ENCODE peak calls at places on chromosomes 16 and 17, in six cellular contexts. K is brain microvascular endothelial cell, V is breast epithelium, H is RWPE1, F is tibial nerve, C is AG04450. X is an unnamed sample.

GRCh38 chr16:3740186-3740585 is 22.9 kb upstream of the TRAP1 start:
- DNase-seq in K (no peak), V (peak), F (no peak), H (no peak), C (no peak), X (no peak)

GRCh38 chr17:8487130-8487645 is 51.5 kb downstream of the NDEL1 start:
- DNase-seq in F (no peak), H (no peak), V (no peak), C (no peak), K (no peak), X (no peak)

GRCh38 chr17:61366715-61367413 is 32.8 kb upstream of the TBX2 start:
- DNase-seq in V (no peak), C (no peak), K (no peak), H (no peak), F (no peak), X (no peak)

GRCh38 chr16:66414891-66415290 is 12.2 kb upstream of the BEAN1 start:
- DNase-seq in K (peak), H (no peak), C (no peak), V (no peak), F (no peak), X (no peak)

GRCh38 chr16:89573826-89574680 is 1.5 kb upstream of the CPNE7 start:
- DNase-seq in H (no peak), C (no peak), V (no peak), K (no peak), F (no peak), X (no peak)

GRCh38 chr17:58956997-58957724 is 149.5 kb downstream of the TRIM37 start:
- DNase-seq in K (peak), H (peak), V (no peak), F (no peak), C (no peak), X (no peak)

GRCh38 chr17:19341641-19342610 is 20.6 kb downstream of the B9D1 start:
- DNase-seq in F (no peak), C (no peak), H (no peak), V (peak), K (no peak), X (no peak)

GRCh38 chr16:77172964-77173363 is 18.0 kb upstream of the MON1B start:
- DNase-seq in H (no peak), C (no peak), V (no peak), F (no peak), K (no peak), X (no peak)

GRCh38 chr16:59090501-59090900 is 356.4 kb upstream of the GOT2 start:
- DNase-seq in H (no peak), V (no peak), F (no peak), K (no peak), C (no peak), X (no peak)

GRCh38 chr17:76009969-76010661 is 9.5 kb downstream of the CDK3 start:
- DNase-seq in C (no peak), H (no peak), K (no peak), F (no peak), V (no peak), X (no peak)

GRCh38 chr16:77539336-77539735 is 104.5 kb upstream of the ADAMTS18 start:
- DNase-seq in K (no peak), C (no peak), F (no peak), H (no peak), V (no peak), X (no peak)

GRCh38 chr16:68972008-68972407 is 128.7 kb downstream of the TANGO6 start:
- DNase-seq in F (no peak), K (no peak), V (no peak), H (no peak), C (no peak), X (no peak)

GRCh38 chr16:71383054-71383773 is 24.7 kb downstream of the CALB2 start:
- DNase-seq in F (no peak), K (peak), C (no peak), H (no peak), V (no peak), X (no peak)
- H3K27ac ChIP-seq in F (no peak), K (no peak), C (no peak), H (no peak), V (peak), X (no peak)

GRCh38 chr17:55495239-55495638 is 16.0 kb downstream of the SMIM36 start:
- DNase-seq in H (no peak), F (no peak), V (no peak), C (no peak), K (no peak), X (no peak)

GRCh38 chr17:55492951-55493350 is 18.3 kb downstream of the SMIM36 start:
- DNase-seq in H (no peak), F (no peak), V (no peak), C (no peak), K (no peak), X (no peak)

GRCh38 chr17:55500103-55500502 is 11.1 kb downstream of the SMIM36 start:
- DNase-seq in C (no peak), V (no peak), F (no peak), K (no peak), H (no peak), X (no peak)

GRCh38 chr17:55496094-55496881 is 15.0 kb downstream of the SMIM36 start:
- DNase-seq in K (peak), F (peak), C (peak), V (no peak), H (peak), X (no peak)
- H3K27ac ChIP-seq in K (no peak), F (no peak), C (no peak), V (no peak), H (no peak), X (no peak)

DNA sequence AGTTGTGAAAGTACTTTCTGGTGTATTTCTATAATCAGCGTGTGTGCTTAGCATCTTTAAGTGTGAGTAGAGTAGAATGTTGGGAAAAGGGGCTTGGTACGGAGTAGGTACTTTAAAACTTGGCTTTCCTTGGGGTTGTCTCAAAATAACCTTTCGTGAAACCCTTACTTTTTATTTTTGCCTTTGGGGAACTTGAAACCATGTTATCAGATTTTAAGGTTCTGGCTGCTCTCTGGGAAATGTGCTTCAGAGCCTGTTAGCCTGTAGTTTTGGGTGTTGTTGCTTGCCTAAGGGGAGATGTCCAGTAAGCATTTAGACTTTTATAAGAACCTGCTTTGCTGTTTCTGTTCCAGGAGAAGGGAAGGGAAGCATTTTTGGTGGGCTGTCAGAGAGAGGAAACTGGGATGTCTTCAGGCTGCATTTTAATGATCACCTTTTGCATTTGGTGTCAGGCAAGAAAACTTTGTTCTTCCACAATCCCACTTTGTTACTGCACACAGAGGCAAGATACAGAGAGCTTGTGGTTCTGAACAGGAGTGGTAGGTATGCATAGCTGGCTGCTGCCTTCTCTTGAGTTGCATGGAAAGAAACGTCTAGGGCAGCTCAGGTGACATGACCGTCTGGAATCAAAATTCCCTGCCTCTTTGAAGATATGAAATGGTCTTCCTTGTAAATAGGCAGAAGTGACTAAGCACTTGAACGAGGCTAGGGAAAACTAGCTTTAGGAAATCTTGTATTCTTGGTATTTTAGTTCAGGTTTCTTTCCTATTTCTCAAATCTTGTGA is 1.6 kb downstream of the RABEP1 start:
- DNase-seq in H (no peak), K (no peak), F (no peak), C (no peak), V (no peak), X (no peak)
- H3K27ac ChIP-seq in H (no peak), K (no peak), F (peak), C (no peak), V (peak), X (no peak)

DNA sequence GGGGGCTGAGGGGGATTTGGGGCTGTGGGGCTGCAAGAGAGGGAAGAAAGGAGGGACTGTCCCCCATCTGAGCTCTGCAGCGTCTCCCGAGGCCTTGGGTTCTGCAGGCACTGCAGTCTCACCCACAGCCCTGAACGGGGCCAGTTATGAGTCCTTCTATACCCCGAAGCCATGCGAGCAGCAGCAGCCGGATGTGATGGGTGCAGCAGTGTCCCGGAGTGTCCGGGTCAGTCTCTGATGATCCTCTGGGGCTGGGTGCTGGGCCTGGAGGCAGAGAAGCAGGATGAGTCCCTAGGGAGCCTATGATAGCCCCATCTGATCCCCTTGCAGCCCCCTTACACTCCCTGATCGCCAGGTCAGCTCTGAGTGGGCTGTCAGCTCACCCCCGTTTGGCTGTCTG is 41.5 kb downstream of the CPNE2 start:
- DNase-seq in H (no peak), V (no peak), C (no peak), F (no peak), K (no peak), X (no peak)
- H3K27ac ChIP-seq in H (peak), V (no peak), C (no peak), F (peak), K (no peak), X (peak)

GRCh38 chr16:56911771-56912541 is 20.0 kb upstream of the HERPUD1 start:
- DNase-seq in C (no peak), H (no peak), K (peak), V (no peak), F (peak), X (no peak)

GRCh38 chr16:56916571-56917403 is 15.2 kb upstream of the HERPUD1 start:
- DNase-seq in H (no peak), K (no peak), F (no peak), V (no peak), C (no peak), X (no peak)

GRCh38 chr16:56912746-56913703 is 18.9 kb upstream of the HERPUD1 start:
- DNase-seq in V (no peak), F (peak), H (peak), C (no peak), K (peak), X (no peak)

GRCh38 chr16:56915311-56916105 is 16.4 kb upstream of the HERPUD1 start:
- DNase-seq in C (no peak), H (no peak), F (peak), K (peak), V (no peak), X (no peak)

GRCh38 chr16:56914896-56915295 is 17.0 kb upstream of the HERPUD1 start:
- DNase-seq in F (no peak), C (no peak), H (no peak), K (no peak), V (no peak), X (no peak)
- H3K27ac ChIP-seq in F (peak), C (no peak), H (no peak), K (peak), V (peak), X (peak)

DNA sequence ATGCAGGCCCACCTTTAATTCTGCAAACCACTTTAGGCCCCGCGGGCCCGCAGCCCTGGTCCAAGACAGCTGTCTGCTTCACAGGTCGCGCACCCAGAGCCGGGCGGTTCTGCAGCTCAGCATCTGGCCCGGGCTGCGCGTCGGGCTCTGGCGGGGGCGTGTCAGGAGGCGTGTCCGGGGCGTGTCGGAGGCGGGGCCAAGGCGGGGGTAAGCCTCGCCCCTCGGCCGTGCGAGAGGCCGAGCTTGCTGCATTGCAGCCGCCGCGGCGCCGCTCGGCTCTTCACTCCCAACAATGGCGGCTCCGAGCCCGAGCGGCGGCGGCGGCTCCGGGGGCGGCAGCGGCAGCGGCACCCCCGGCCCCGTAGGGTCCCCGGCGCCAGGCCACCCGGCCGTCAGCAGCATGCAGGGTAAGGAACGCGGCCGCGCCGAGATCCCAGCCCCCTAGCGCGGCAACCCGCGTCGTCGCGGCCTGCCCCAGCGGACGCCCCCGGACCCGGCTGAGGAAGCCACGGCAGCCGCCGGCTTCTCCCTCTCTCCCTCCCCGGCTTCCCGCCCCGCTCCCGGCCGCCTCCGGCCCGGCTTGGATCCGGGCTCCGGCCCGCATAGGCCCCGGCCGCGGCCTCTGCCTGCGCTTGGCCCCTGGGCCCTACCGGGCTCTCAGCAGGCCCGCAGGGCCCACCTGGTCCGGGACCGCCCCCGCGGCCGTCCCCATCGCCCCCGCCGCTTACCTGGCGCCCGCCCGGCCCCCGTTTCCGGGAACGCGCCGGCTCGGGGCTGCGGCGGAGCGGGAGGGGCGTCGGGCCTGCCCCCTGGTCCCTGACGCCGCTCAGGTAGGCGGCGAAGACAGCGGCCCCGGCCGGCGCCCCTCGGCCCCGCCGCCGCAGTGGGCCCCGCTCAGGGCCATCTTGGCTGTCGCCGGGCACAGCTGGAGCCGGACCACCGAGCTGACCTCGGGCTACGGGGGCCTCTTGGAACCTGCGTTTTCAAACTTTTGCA is at the start of gene MAP2K4:
- DNase-seq in H (peak), K (peak), F (peak), V (peak), C (peak), X (peak)
- H3K27ac ChIP-seq in H (peak), K (peak), F (peak), V (peak), C (no peak), X (peak)

DNA sequence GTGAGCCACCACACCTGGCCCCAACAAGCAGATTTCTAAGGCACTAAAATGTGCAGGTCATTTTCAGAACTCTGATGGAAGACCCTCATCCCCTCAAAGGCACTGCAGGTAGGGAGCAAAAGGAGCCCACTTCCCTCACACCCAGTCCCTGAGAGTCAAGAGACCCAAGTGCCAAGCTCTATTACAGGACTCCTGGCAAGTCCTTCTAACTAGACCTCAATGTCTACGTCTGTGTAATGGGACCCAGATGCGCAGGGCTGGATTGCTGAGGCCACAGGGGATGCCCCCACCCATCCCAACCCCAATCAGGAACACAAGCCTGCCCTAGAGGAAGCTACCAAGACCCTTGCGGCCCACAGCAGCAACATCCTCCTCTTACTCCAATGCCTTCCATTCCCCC is 2.7 kb downstream of the PLLP start:
- DNase-seq in H (no peak), C (no peak), K (no peak), V (no peak), F (no peak), X (no peak)
- H3K27ac ChIP-seq in H (peak), C (no peak), K (no peak), V (no peak), F (peak), X (peak)

X was measured in substantia nigra.